ENCODE peak calls at places on chromosomes 3 and 15, in six cellular contexts. V is stimulated activated naive B cell treated with anti-CD40 and anti-IgM and Interleukin-4, amounts not matched to agents 10 μg/mL and 1 μg/mL and 100 μg/mL, for 72 hours; W is NCI-H1092; L is KBM-7; D is DMS153; M is fibroblast of the aortic adventitia. S is an unnamed sample.

GRCh38 chr3:3216401-3216800 is 36.9 kb upstream of the CRBN start:
- DNase-seq in D (no peak), W (no peak), V (no peak), M (no peak), L (no peak), S (no peak)

GRCh38 chr15:78197632-78198031 is 36.7 kb downstream of the ACSBG1 start:
- DNase-seq in D (no peak), L (no peak), M (no peak), V (no peak), W (no peak), S (no peak)

GRCh38 chr15:87537295-87537694 is 719.2 kb downstream of the NTRK3 start:
- DNase-seq in D (no peak), W (no peak), L (no peak), M (no peak), V (no peak), S (no peak)

GRCh38 chr3:65560901-65561300 is 477.8 kb downstream of the MAGI1 start:
- DNase-seq in D (no peak), L (no peak), M (no peak), W (no peak), V (no peak), S (no peak)

GRCh38 chr3:141561426-141562034 is 74.7 kb downstream of the RASA2 start:
- DNase-seq in M (peak), W (no peak), V (no peak), L (peak), D (peak), S (peak)

GRCh38 chr3:7282988-7283387 is 422.1 kb downstream of the GRM7 start:
- DNase-seq in V (no peak), W (no peak), L (no peak), D (no peak), M (no peak), S (no peak)

GRCh38 chr3:73674280-73674679 is 49.5 kb upstream of the PDZRN3 start:
- DNase-seq in M (no peak), L (no peak), V (no peak), D (peak), W (no peak), S (no peak)

GRCh38 chr3:18047052-18047451 is 304.6 kb upstream of the TBC1D5 start:
- DNase-seq in V (no peak), W (no peak), M (peak), D (no peak), L (no peak), S (no peak)

GRCh38 chr3:154780263-154780662 is 299.9 kb upstream of the MME start:
- DNase-seq in W (no peak), M (no peak), V (no peak), L (no peak), D (no peak), S (no peak)

GRCh38 chr3:187996609-187997008 is 157.3 kb upstream of the LPP start:
- DNase-seq in M (no peak), W (no peak), L (no peak), V (no peak), D (no peak), S (no peak)

GRCh38 chr15:65937476-65937875 is 68.2 kb downstream of the RAB11A start:
- DNase-seq in L (no peak), D (peak), W (peak), V (no peak), M (no peak), S (no peak)

GRCh38 chr3:183324083-183324482 is 71.0 kb downstream of the B3GNT5 start:
- DNase-seq in M (peak), W (no peak), L (no peak), D (no peak), V (no peak), S (no peak)

GRCh38 chr3:4418156-4418555 is 48.9 kb downstream of the SUMF1 start:
- DNase-seq in M (no peak), L (no peak), V (no peak), W (no peak), D (no peak), S (no peak)

GRCh38 chr3:183349421-183350157 is 78.8 kb downstream of the MCF2L2 start:
- DNase-seq in D (no peak), L (no peak), W (no peak), M (no peak), V (no peak), S (no peak)

GRCh38 chr15:31222769-31223345 is 103.8 kb upstream of the KLF13 start:
- DNase-seq in V (no peak), D (no peak), M (no peak), L (peak), W (no peak), S (no peak)

GRCh38 chr3:109081746-109082510 is 36.0 kb downstream of the MORC1 start:
- DNase-seq in M (peak), V (peak), W (no peak), L (peak), D (no peak), S (no peak)

GRCh38 chr3:81279481-81280273 is 481.8 kb downstream of the GBE1 start:
- DNase-seq in L (no peak), V (no peak), M (peak), D (no peak), W (no peak), S (no peak)